ENCODE peak calls at places on chromosomes 1 and 21, in eight cellular contexts. M is T-helper 2 cell; J is stimulated activated CD8-positive, alpha-beta memory T cell treated with anti-CD3 and anti-CD28 coated beads, Interleukin-2, amount 100 ng/mL, for 48 hours; H is NCI-H1436; V is sigmoid colon; F is hypothalamus; Y is iPS-NIHi11; X is HCEC 1CT. N is an unnamed sample.

GRCh38 chr1:201740609-201741231 is 88.2 kb upstream of the IPO9 start:
- DNase-seq in M (no peak), J (no peak), H (peak; percentile 25), V (peak; percentile 79), F (no peak), Y (peak; percentile 30), X (no peak), N (no peak)

GRCh38 chr1:151710187-151710586 is 6.4 kb downstream of the CELF3 start:
- DNase-seq in M (no peak), J (peak; percentile 19), H (peak; percentile 87), V (no peak), F (no peak), Y (peak; percentile 68), X (no peak), N (peak; percentile 79)

GRCh38 chr1:170239445-170239844 is 93.7 kb downstream of the NTMT2 start:
- DNase-seq in M (no peak), J (no peak), H (no peak), V (no peak), F (no peak), Y (no peak), X (peak; percentile 44), N (no peak)

GRCh38 chr1:210072129-210072528 is 134.1 kb downstream of the SYT14 start:
- DNase-seq in M (no peak), J (no peak), H (peak; percentile 12), V (no peak), F (no peak), Y (no peak), X (peak; percentile 1), N (no peak)

GRCh38 chr1:118151312-118151937 is 33.6 kb downstream of the SPAG17 start:
- DNase-seq in M (no peak), J (peak; percentile 18), H (no peak), V (no peak), F (no peak), Y (peak; percentile 49), X (peak; percentile 37), N (peak; percentile 55)

GRCh38 chr1:208587110-208587509 is 342.9 kb upstream of the PLXNA2 start:
- DNase-seq in M (no peak), J (no peak), H (no peak), V (no peak), F (no peak), Y (no peak), X (no peak), N (no peak)

GRCh38 chr1:232769718-232770117 is 35.5 kb upstream of the MAP10 start:
- DNase-seq in M (no peak), J (no peak), H (no peak), V (no peak), F (no peak), Y (no peak), X (no peak), N (no peak)

GRCh38 chr21:38948981-38949380 is 143.3 kb downstream of the ETS2 start:
- DNase-seq in M (no peak), J (no peak), H (no peak), V (no peak), F (no peak), Y (no peak), X (no peak), N (no peak)

GRCh38 chr1:67149179-67149770 is 14.5 kb upstream of the C1orf141 start:
- DNase-seq in M (no peak), J (no peak), H (peak; percentile 59), V (peak; percentile 82), F (no peak), Y (peak; percentile 69), X (peak; percentile 84), N (peak; percentile 87)

GRCh38 chr1:25773441-25774125 is 26.4 kb upstream of the SELENON start:
- DNase-seq in M (no peak), J (no peak), H (no peak), V (no peak), F (no peak), Y (peak; percentile 11), X (no peak), N (no peak)

GRCh38 chr1:88892146-88892877 is 945 bp upstream of the GTF2B start:
- DNase-seq in M (no peak), J (no peak), H (peak; percentile 87), V (no peak), F (no peak), Y (peak; percentile 7), X (peak; percentile 12), N (peak; percentile 12)

N was measured in NCI-H82.